ENCODE peak calls at places on chromosomes 16 and 17, in six cellular contexts. One of them, this sample, is unnamed.

GRCh38 chr17:17928422-17929386 is 43.5 kb downstream of the TOM1L2 start:
- DNase-seq in lower leg skin: no peak
- DNase-seq in WTC11: no peak
- DNase-seq in A549: no peak
- DNase-seq in stomach: no peak
- DNase-seq in CD8-positive, alpha-beta T cell: no peak
- DNase-seq in this sample: peak

GRCh38 chr16:8955828-8956227 is 7.9 kb downstream of the USP7 start:
- DNase-seq in lower leg skin: peak
- DNase-seq in WTC11: no peak
- DNase-seq in A549: no peak
- DNase-seq in stomach: no peak
- DNase-seq in CD8-positive, alpha-beta T cell: no peak
- DNase-seq in this sample: no peak

GRCh38 chr16:85369741-85370528 is 243.2 kb upstream of the GSE1 start:
- DNase-seq in lower leg skin: no peak
- DNase-seq in WTC11: peak
- DNase-seq in A549: peak
- DNase-seq in stomach: peak
- DNase-seq in CD8-positive, alpha-beta T cell: peak
- DNase-seq in this sample: peak

GRCh38 chr17:74426551-74427047 is 5.3 kb upstream of the GPRC5C start:
- DNase-seq in lower leg skin: no peak
- DNase-seq in WTC11: no peak
- DNase-seq in A549: no peak
- DNase-seq in stomach: no peak
- DNase-seq in CD8-positive, alpha-beta T cell: no peak
- DNase-seq in this sample: no peak

GRCh38 chr17:55264640-55265298 is at the start of gene HLF:
- DNase-seq in lower leg skin: peak
- DNase-seq in WTC11: peak
- DNase-seq in A549: peak
- DNase-seq in stomach: peak
- DNase-seq in CD8-positive, alpha-beta T cell: peak
- DNase-seq in this sample: peak

GRCh38 chr17:48625502-48626201 is 506 bp downstream of the HOXB9 start:
- DNase-seq in lower leg skin: no peak
- DNase-seq in WTC11: peak
- DNase-seq in A549: peak
- DNase-seq in stomach: peak
- DNase-seq in CD8-positive, alpha-beta T cell: no peak
- DNase-seq in this sample: peak

GRCh38 chr16:27470567-27471431 is 68.8 kb downstream of the IL21R start:
- DNase-seq in lower leg skin: peak
- DNase-seq in WTC11: no peak
- DNase-seq in A549: no peak
- DNase-seq in stomach: no peak
- DNase-seq in CD8-positive, alpha-beta T cell: no peak
- DNase-seq in this sample: no peak

GRCh38 chr17:57953219-57953618 is 2.0 kb downstream of the CUEDC1 start:
- DNase-seq in lower leg skin: no peak
- DNase-seq in WTC11: no peak
- DNase-seq in A549: no peak
- DNase-seq in stomach: no peak
- DNase-seq in CD8-positive, alpha-beta T cell: no peak
- DNase-seq in this sample: no peak

GRCh38 chr17:8991514-8992285 is 26.2 kb upstream of the PIK3R5 start:
- DNase-seq in lower leg skin: peak
- DNase-seq in WTC11: peak
- DNase-seq in A549: peak
- DNase-seq in stomach: peak
- DNase-seq in CD8-positive, alpha-beta T cell: peak
- DNase-seq in this sample: peak

GRCh38 chr17:65594585-65594940 is 33.1 kb upstream of the AXIN2 start:
- DNase-seq in lower leg skin: no peak
- DNase-seq in WTC11: no peak
- DNase-seq in A549: no peak
- DNase-seq in stomach: no peak
- DNase-seq in CD8-positive, alpha-beta T cell: no peak
- DNase-seq in this sample: no peak

GRCh38 chr17:7782237-7782636 is 51.8 kb upstream of the KDM6B start:
- DNase-seq in lower leg skin: no peak
- DNase-seq in WTC11: no peak
- DNase-seq in A549: no peak
- DNase-seq in stomach: no peak
- DNase-seq in CD8-positive, alpha-beta T cell: no peak
- DNase-seq in this sample: no peak

GRCh38 chr16:84484579-84485254 is 19.7 kb downstream of the MEAK7 start:
- DNase-seq in lower leg skin: no peak
- DNase-seq in WTC11: peak
- DNase-seq in A549: peak
- DNase-seq in stomach: peak
- DNase-seq in CD8-positive, alpha-beta T cell: no peak
- DNase-seq in this sample: peak

GRCh38 chr17:40564883-40565744 is at the start of gene CCR7:
- DNase-seq in lower leg skin: no peak
- DNase-seq in WTC11: no peak
- DNase-seq in A549: no peak
- DNase-seq in stomach: peak
- DNase-seq in CD8-positive, alpha-beta T cell: peak
- DNase-seq in this sample: no peak

GRCh38 chr17:73420897-73421296 is 109.1 kb upstream of the CDC42EP4 start:
- DNase-seq in lower leg skin: no peak
- DNase-seq in WTC11: no peak
- DNase-seq in A549: peak
- DNase-seq in stomach: no peak
- DNase-seq in CD8-positive, alpha-beta T cell: no peak
- DNase-seq in this sample: peak

GRCh38 chr16:85767569-85767968 is 16.7 kb upstream of the C16orf74 start:
- DNase-seq in lower leg skin: no peak
- DNase-seq in WTC11: no peak
- DNase-seq in A549: peak
- DNase-seq in stomach: no peak
- DNase-seq in CD8-positive, alpha-beta T cell: no peak
- DNase-seq in this sample: no peak

GRCh38 chr17:40485851-40486512 is 15.4 kb downstream of the TNS4 start:
- DNase-seq in lower leg skin: peak
- DNase-seq in WTC11: no peak
- DNase-seq in A549: peak
- DNase-seq in stomach: no peak
- DNase-seq in CD8-positive, alpha-beta T cell: no peak
- DNase-seq in this sample: no peak

GRCh38 chr17:77055453-77055852 is 85.3 kb upstream of the SEC14L1 start:
- DNase-seq in lower leg skin: no peak
- DNase-seq in WTC11: no peak
- DNase-seq in A549: no peak
- DNase-seq in stomach: no peak
- DNase-seq in CD8-positive, alpha-beta T cell: no peak
- DNase-seq in this sample: no peak

GRCh38 chr17:28570716-28571254 is 539 bp downstream of the PIGS start:
- DNase-seq in lower leg skin: no peak
- DNase-seq in WTC11: peak
- DNase-seq in A549: peak
- DNase-seq in stomach: no peak
- DNase-seq in CD8-positive, alpha-beta T cell: peak
- DNase-seq in this sample: peak

GRCh38 chr17:33436321-33436720 is 143.2 kb upstream of the ASIC2 start:
- DNase-seq in lower leg skin: peak
- DNase-seq in WTC11: no peak
- DNase-seq in A549: no peak
- DNase-seq in stomach: no peak
- DNase-seq in CD8-positive, alpha-beta T cell: no peak
- DNase-seq in this sample: no peak

GRCh38 chr17:62075308-62075815 is 10.3 kb upstream of the MED13 start:
- DNase-seq in lower leg skin: no peak
- DNase-seq in WTC11: no peak
- DNase-seq in A549: no peak
- DNase-seq in stomach: no peak
- DNase-seq in CD8-positive, alpha-beta T cell: no peak
- DNase-seq in this sample: no peak

GRCh38 chr16:57606847-57607501 is 21.5 kb upstream of the ADGRG1 start:
- DNase-seq in lower leg skin: no peak
- DNase-seq in WTC11: no peak
- DNase-seq in A549: no peak
- DNase-seq in stomach: peak
- DNase-seq in CD8-positive, alpha-beta T cell: no peak
- DNase-seq in this sample: peak

GRCh38 chr16:67506468-67506867 is 22.2 kb upstream of the RIPOR1 start:
- DNase-seq in lower leg skin: no peak
- DNase-seq in WTC11: no peak
- DNase-seq in A549: no peak
- DNase-seq in stomach: no peak
- DNase-seq in CD8-positive, alpha-beta T cell: no peak
- DNase-seq in this sample: no peak

GRCh38 chr16:46688101-46688656 is 799 bp downstream of the VPS35 start:
- DNase-seq in lower leg skin: peak
- DNase-seq in WTC11: no peak
- DNase-seq in A549: no peak
- DNase-seq in stomach: peak
- DNase-seq in CD8-positive, alpha-beta T cell: no peak
- DNase-seq in this sample: no peak

GRCh38 chr16:46688657-46689491 is at the start of gene VPS35:
- DNase-seq in lower leg skin: peak
- DNase-seq in WTC11: peak
- DNase-seq in A549: peak
- DNase-seq in stomach: peak
- DNase-seq in CD8-positive, alpha-beta T cell: peak
- DNase-seq in this sample: peak

GRCh38 chr16:46691720-46692119 is 2.3 kb downstream of the ORC6 start:
- DNase-seq in lower leg skin: no peak
- DNase-seq in WTC11: no peak
- DNase-seq in A549: no peak
- DNase-seq in stomach: no peak
- DNase-seq in CD8-positive, alpha-beta T cell: no peak
- DNase-seq in this sample: no peak

GRCh38 chr16:46690281-46691178 is 1.1 kb downstream of the ORC6 start:
- DNase-seq in lower leg skin: no peak
- DNase-seq in WTC11: no peak
- DNase-seq in A549: no peak
- DNase-seq in stomach: no peak
- DNase-seq in CD8-positive, alpha-beta T cell: no peak
- DNase-seq in this sample: no peak

GRCh38 chr16:46689492-46690280 is at the start of gene ORC6:
- DNase-seq in lower leg skin: peak
- DNase-seq in WTC11: peak
- DNase-seq in A549: peak
- DNase-seq in stomach: peak
- DNase-seq in CD8-positive, alpha-beta T cell: peak
- DNase-seq in this sample: peak
- TF ChIP-seq CTCF in lower leg skin: no peak
- TF ChIP-seq CTCF in WTC11: no peak
- TF ChIP-seq CTCF in A549: peak
- TF ChIP-seq CTCF in stomach: no peak
- TF ChIP-seq CTCF in CD8-positive, alpha-beta T cell: peak
- TF ChIP-seq CTCF in this sample: peak

GRCh38 chr16:30615358-30616076 is 5.3 kb upstream of the ZNF689 start:
- DNase-seq in lower leg skin: no peak
- DNase-seq in WTC11: peak
- DNase-seq in A549: peak
- DNase-seq in stomach: peak
- DNase-seq in CD8-positive, alpha-beta T cell: peak
- DNase-seq in this sample: peak
- TF ChIP-seq CTCF in lower leg skin: peak
- TF ChIP-seq CTCF in WTC11: peak
- TF ChIP-seq CTCF in A549: peak
- TF ChIP-seq CTCF in stomach: peak
- TF ChIP-seq CTCF in CD8-positive, alpha-beta T cell: peak
- TF ChIP-seq CTCF in this sample: peak

DNA sequence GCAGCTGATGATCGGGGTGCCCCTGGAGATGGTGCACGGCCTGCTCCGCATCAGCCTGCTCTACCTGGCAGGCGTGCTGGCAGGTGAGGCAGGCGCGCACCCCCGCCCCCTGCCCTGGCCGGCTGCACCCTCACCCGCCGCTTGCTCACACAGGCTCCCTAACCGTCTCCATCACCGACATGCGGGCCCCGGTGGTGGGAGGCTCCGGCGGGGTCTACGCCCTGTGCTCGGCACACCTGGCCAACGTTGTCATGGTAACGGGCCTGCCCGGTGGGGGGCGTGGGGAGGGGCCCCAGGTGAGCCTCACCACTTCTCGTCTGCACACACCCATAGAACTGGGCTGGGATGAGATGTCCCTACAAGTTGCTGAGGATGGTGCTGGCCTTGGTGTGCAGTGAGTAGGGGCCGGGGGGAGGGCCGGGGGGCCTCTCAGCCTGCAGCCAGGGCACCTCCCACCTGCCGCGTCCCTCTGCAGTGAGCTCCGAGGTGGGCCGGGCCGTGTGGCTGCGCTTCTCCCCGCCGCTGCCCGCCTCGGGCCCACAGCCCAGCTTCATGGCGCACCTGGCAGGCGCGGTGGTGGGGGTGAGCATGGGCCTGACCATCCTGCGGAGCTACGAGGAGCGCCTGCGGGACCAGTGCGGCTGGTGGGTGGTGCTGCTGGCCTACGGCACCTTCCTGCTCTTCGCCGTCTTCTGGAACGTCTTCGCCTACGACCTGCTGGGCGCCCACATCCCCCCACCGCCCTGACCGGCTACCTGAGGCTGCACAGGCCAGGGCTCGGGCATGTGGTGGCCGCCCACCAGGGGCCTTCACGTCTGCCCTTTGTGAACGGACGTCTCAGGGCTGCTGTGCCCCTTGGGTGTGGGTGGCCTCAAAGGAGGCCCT is 2.1 kb downstream of the RHBDL1 start:
- DNase-seq in lower leg skin: no peak
- DNase-seq in WTC11: peak
- DNase-seq in A549: no peak
- DNase-seq in stomach: no peak
- DNase-seq in CD8-positive, alpha-beta T cell: no peak
- DNase-seq in this sample: no peak
- TF ChIP-seq CTCF in lower leg skin: no peak
- TF ChIP-seq CTCF in WTC11: no peak
- TF ChIP-seq CTCF in A549: no peak
- TF ChIP-seq CTCF in stomach: no peak
- TF ChIP-seq CTCF in CD8-positive, alpha-beta T cell: no peak
- TF ChIP-seq CTCF in this sample: no peak

DNA sequence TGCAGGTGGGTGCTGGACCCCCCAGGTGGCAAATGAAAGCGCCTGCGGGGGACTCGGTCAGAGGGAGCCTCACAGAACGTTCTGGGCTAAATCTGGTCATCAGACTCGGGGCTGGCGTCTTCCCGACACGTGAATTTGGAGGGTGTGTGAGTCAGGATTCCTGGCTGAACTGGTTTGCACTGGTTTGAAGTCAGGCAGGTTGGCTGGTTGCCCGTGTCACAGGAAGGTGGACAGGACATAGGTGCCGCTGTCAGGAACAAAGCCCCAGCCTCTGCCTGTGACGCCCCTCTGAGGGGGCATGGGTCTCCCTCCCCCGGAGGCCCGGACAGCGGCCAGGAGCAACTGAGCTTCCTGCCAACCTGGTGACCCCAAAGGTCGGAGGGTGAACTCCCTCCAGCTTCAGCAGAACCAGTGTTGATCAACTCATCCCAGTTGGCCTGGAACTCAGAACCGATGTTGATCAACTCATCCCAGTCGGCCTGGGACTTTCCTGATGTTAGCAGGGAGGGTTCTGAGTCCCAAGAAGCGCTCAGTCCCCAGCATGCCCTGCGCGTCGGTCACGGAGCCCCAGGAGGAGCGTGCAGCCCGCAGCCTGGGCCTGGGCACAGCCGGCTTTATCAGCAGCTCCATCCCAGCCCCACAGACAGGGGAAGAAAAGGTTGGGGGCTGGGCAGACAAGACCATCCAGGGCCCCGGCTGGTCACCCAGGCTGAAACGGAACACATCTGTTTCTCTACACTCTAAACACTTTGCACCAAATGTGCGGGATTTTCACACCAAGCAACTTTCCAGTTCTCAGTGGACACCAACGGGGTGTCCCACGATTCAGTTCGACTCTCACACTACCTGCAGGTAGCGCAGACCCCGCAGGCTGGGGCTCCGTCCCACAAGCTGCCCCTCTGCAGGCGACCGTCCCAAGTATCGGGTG is 14.4 kb upstream of the METRNL start:
- DNase-seq in lower leg skin: peak
- DNase-seq in WTC11: no peak
- DNase-seq in A549: no peak
- DNase-seq in stomach: peak
- DNase-seq in CD8-positive, alpha-beta T cell: no peak
- DNase-seq in this sample: no peak
- TF ChIP-seq CTCF in lower leg skin: no peak
- TF ChIP-seq CTCF in WTC11: no peak
- TF ChIP-seq CTCF in A549: no peak
- TF ChIP-seq CTCF in stomach: no peak
- TF ChIP-seq CTCF in CD8-positive, alpha-beta T cell: no peak
- TF ChIP-seq CTCF in this sample: no peak